ENCODE peak calls at places on chromosomes 3 and 15, in six cellular contexts. Z is heart left ventricle, R is fibroblast of lung, U is IMR-90, Q is MM.1S, G is astrocyte. X is an unnamed sample.
A peak's percentile ranks its signal among the peaks of the same experiment; 100 is the strongest.

GRCh38 chr15:83057002-83057401 is 10.1 kb downstream of the BTBD1 start:
- DNase-seq in Z (no peak), R (no peak), U (no peak), Q (no peak), G (no peak), X (no peak)

GRCh38 chr3:15300318-15301078 is 31.9 kb downstream of the SH3BP5 start:
- DNase-seq in Z (peak; percentile 52), R (peak; percentile 49), U (peak; percentile 74), Q (no peak), G (peak; percentile 81), X (no peak)

GRCh38 chr3:134427400-134428111 is 53.3 kb upstream of the AMOTL2 start:
- DNase-seq in Z (peak; percentile 63), R (peak; percentile 98), U (peak; percentile 100), Q (no peak), G (peak; percentile 100), X (peak; percentile 99)

GRCh38 chr15:58167095-58167591 is 29.0 kb downstream of the AQP9 start:
- DNase-seq in Z (no peak), R (no peak), U (no peak), Q (no peak), G (no peak), X (no peak)

GRCh38 chr15:83809345-83809744 is 155.4 kb downstream of the ADAMTSL3 start:
- DNase-seq in Z (no peak), R (no peak), U (no peak), Q (no peak), G (no peak), X (no peak)

GRCh38 chr3:56930706-56931105 is 129.0 kb upstream of the ARHGEF3 start:
- DNase-seq in Z (no peak), R (no peak), U (no peak), Q (no peak), G (peak; percentile 36), X (no peak)

GRCh38 chr15:90809536-90809935 is 58.9 kb upstream of the FURIN start:
- DNase-seq in Z (no peak), R (no peak), U (peak; percentile 20), Q (no peak), G (no peak), X (no peak)

GRCh38 chr3:116441652-116442051 is 3.6 kb downstream of the LSAMP start:
- DNase-seq in Z (no peak), R (no peak), U (no peak), Q (no peak), G (peak; percentile 16), X (no peak)

GRCh38 chr3:17544632-17545031 is 197.8 kb downstream of the TBC1D5 start:
- DNase-seq in Z (no peak), R (peak; percentile 9), U (peak; percentile 1), Q (no peak), G (no peak), X (no peak)

GRCh38 chr15:40064231-40064894 is 25.4 kb upstream of the SRP14 start:
- DNase-seq in Z (no peak), R (no peak), U (peak; percentile 73), Q (peak; percentile 77), G (peak; percentile 62), X (no peak)

GRCh38 chr3:138752886-138753285 is 81.8 kb downstream of the PIK3CB start:
- DNase-seq in Z (no peak), R (no peak), U (no peak), Q (no peak), G (no peak), X (no peak)

GRCh38 chr3:25033407-25034029 is 394.5 kb upstream of the RARB start:
- DNase-seq in Z (peak; percentile 65), R (peak; percentile 69), U (peak; percentile 6), Q (peak; percentile 52), G (no peak), X (no peak)

GRCh38 chr3:136862611-136862951 is 573 bp downstream of the NCK1 start:
- DNase-seq in Z (peak; percentile 65), R (peak; percentile 58), U (peak; percentile 57), Q (peak; percentile 54), G (peak; percentile 59), X (peak; percentile 16)

GRCh38 chr3:119294889-119295769 is 946 bp downstream of the ARHGAP31 start:
- DNase-seq in Z (peak; percentile 70), R (peak; percentile 35), U (peak; percentile 37), Q (peak; percentile 67), G (peak; percentile 46), X (no peak)

GRCh38 chr3:168812234-168812633 is 716.5 kb upstream of the GOLIM4 start:
- DNase-seq in Z (no peak), R (peak; percentile 17), U (no peak), Q (no peak), G (no peak), X (no peak)

GRCh38 chr15:92922405-92923002 is 22.4 kb downstream of the CHD2 start:
- DNase-seq in Z (no peak), R (no peak), U (no peak), Q (no peak), G (no peak), X (no peak)

GRCh38 chr3:27322634-27323033 is 46.5 kb downstream of the NEK10 start:
- DNase-seq in Z (no peak), R (no peak), U (no peak), Q (no peak), G (no peak), X (no peak)

GRCh38 chr15:101543926-101544490 is 54.5 kb upstream of the PCSK6 start:
- DNase-seq in Z (no peak), R (no peak), U (no peak), Q (no peak), G (no peak), X (no peak)

GRCh38 chr15:36110659-36110993 is 468.8 kb upstream of the CDIN1 start:
- DNase-seq in Z (no peak), R (peak; percentile 70), U (peak; percentile 54), Q (no peak), G (no peak), X (no peak)

GRCh38 chr3:139309880-139310279 is 33.9 kb upstream of the MRPS22 start:
- DNase-seq in Z (no peak), R (peak; percentile 31), U (no peak), Q (no peak), G (peak; percentile 52), X (no peak)

GRCh38 chr3:179716811-179717210 is 64.0 kb downstream of the USP13 start:
- DNase-seq in Z (no peak), R (peak; percentile 84), U (peak; percentile 93), Q (no peak), G (peak; percentile 98), X (peak; percentile 44)

GRCh38 chr15:76127880-76128279 is 68.1 kb downstream of the TMEM266 start:
- DNase-seq in Z (no peak), R (no peak), U (no peak), Q (peak; percentile 30), G (no peak), X (no peak)

GRCh38 chr3:50525987-50526386 is 22.6 kb upstream of the CACNA2D2 start:
- DNase-seq in Z (peak; percentile 45), R (peak; percentile 39), U (peak; percentile 30), Q (peak; percentile 74), G (peak; percentile 20), X (no peak)

GRCh38 chr3:124230928-124231456 is 239.1 kb upstream of the ROPN1 start:
- DNase-seq in Z (no peak), R (no peak), U (no peak), Q (no peak), G (no peak), X (no peak)

GRCh38 chr15:63764124-63764827 is 69.5 kb downstream of the HERC1 start:
- DNase-seq in Z (no peak), R (no peak), U (no peak), Q (peak; percentile 16), G (no peak), X (no peak)

GRCh38 chr3:129346690-129347440 is 68.2 kb downstream of the HMCES start:
- DNase-seq in Z (no peak), R (peak; percentile 10), U (no peak), Q (peak; percentile 53), G (no peak), X (no peak)

GRCh38 chr3:43691120-43692002 is 623 bp downstream of the ABHD5 start:
- DNase-seq in Z (peak; percentile 77), R (peak; percentile 40), U (peak; percentile 22), Q (peak; percentile 58), G (peak; percentile 25), X (no peak)

GRCh38 chr3:195551381-195551978 is 8.4 kb upstream of the PPP1R2 start:
- DNase-seq in Z (no peak), R (no peak), U (no peak), Q (no peak), G (no peak), X (no peak)

GRCh38 chr3:69425249-69425648 is 39.4 kb upstream of the FRMD4B start:
- DNase-seq in Z (no peak), R (peak; percentile 52), U (peak; percentile 7), Q (peak; percentile 76), G (no peak), X (no peak)

GRCh38 chr3:43537206-43537605 is 84.6 kb downstream of the ANO10 start:
- DNase-seq in Z (no peak), R (no peak), U (no peak), Q (no peak), G (no peak), X (no peak)

GRCh38 chr3:140943781-140944547 is 2.3 kb downstream of the SLC25A36 start:
- DNase-seq in Z (no peak), R (no peak), U (no peak), Q (no peak), G (no peak), X (no peak)
- H3K4me3 ChIP-seq in Z (no peak overlapping the region), R (peak overlapping the region; percentile 97), U (peak overlapping the region; percentile 82), Q (peak overlapping the region; percentile 73), G (peak overlapping the region; percentile 74), X (peak overlapping the region; percentile 91)

GRCh38 chr3:74614133-74614967 is at the start of gene CNTN3:
- DNase-seq in Z (peak; percentile 39), R (peak; percentile 37), U (peak; percentile 49), Q (no peak), G (peak; percentile 7), X (no peak)
- H3K27me3 ChIP-seq in Z (peaks cover 26% of the 10 kb centered on the region), R (no peaks in the 10 kb centered on the region), U (no peaks in the 10 kb centered on the region), Q (no peaks in the 10 kb centered on the region), G (peaks cover 21% of the 10 kb centered on the region), X (peaks cover 3% of the 10 kb centered on the region)

GRCh38 chr15:65304393-65305143 is at the start of gene RNU5B-1:
- DNase-seq in Z (peak; percentile 52), R (peak; percentile 99), U (peak; percentile 98), Q (peak; percentile 98), G (peak; percentile 98), X (peak; percentile 95)
- H3K4me3 ChIP-seq in Z (peak within 1 kb of the TSS; percentile 30), R (peak within 1 kb of the TSS; percentile 55), U (peak within 1 kb of the TSS; percentile 50), Q (peak within 1 kb of the TSS; percentile 66), G (peak within 1 kb of the TSS; percentile 73), X (peak within 1 kb of the TSS; percentile 58)

GRCh38 chr3:62366093-62366419 is 7.3 kb downstream of the FEZF2 start:
- DNase-seq in Z (no peak), R (no peak), U (no peak), Q (no peak), G (no peak), X (no peak)

GRCh38 chr3:62363275-62363674 is 10.1 kb downstream of the FEZF2 start:
- DNase-seq in Z (no peak), R (no peak), U (no peak), Q (no peak), G (no peak), X (no peak)

GRCh38 chr3:62365311-62366092 is 7.8 kb downstream of the FEZF2 start:
- DNase-seq in Z (no peak), R (no peak), U (no peak), Q (no peak), G (no peak), X (no peak)

GRCh38 chr3:62361261-62361660 is 12.1 kb downstream of the FEZF2 start:
- DNase-seq in Z (no peak), R (no peak), U (no peak), Q (peak; percentile 27), G (no peak), X (no peak)

GRCh38 chr3:62361824-62362223 is 11.5 kb downstream of the FEZF2 start:
- DNase-seq in Z (no peak), R (no peak), U (no peak), Q (no peak), G (no peak), X (no peak)
- H3K27me3 ChIP-seq in Z (peaks cover 62% of the 10 kb centered on the region), R (peaks cover 12% of the 10 kb centered on the region), U (peaks cover 13% of the 10 kb centered on the region), Q (no peaks in the 10 kb centered on the region), G (peaks cover 32% of the 10 kb centered on the region), X (peaks cover 15% of the 10 kb centered on the region)